ENCODE peak calls at places on chromosomes 6 and 20, in seven cellular contexts. One of them, this sample, is unnamed.

GRCh38 chr6:53300656-53301551 is 47.8 kb downstream of the ELOVL5 start:
- DNase-seq in Caco-2: no peak
- DNase-seq in SJSA1: no peak
- DNase-seq in right cardiac atrium: peak; percentile 56
- DNase-seq in naive thymus-derived CD4-positive, alpha-beta T cell: no peak
- DNase-seq in CD8-positive, alpha-beta T cell: no peak
- DNase-seq in tibial nerve: no peak
- DNase-seq in this sample: no peak

GRCh38 chr20:36572701-36573102 is 695 bp upstream of the TGIF2 start:
- DNase-seq in Caco-2: no peak
- DNase-seq in right cardiac atrium: no peak
- DNase-seq in tibial nerve: no peak
- DNase-seq in CD8-positive, alpha-beta T cell: peak; percentile 41
- DNase-seq in SJSA1: no peak
- DNase-seq in naive thymus-derived CD4-positive, alpha-beta T cell: peak; percentile 74
- DNase-seq in this sample: peak; percentile 48

GRCh38 chr6:36126121-36126520 is 4.2 kb upstream of the MAPK13 start:
- DNase-seq in CD8-positive, alpha-beta T cell: no peak
- DNase-seq in SJSA1: no peak
- DNase-seq in Caco-2: no peak
- DNase-seq in tibial nerve: no peak
- DNase-seq in naive thymus-derived CD4-positive, alpha-beta T cell: no peak
- DNase-seq in right cardiac atrium: no peak
- DNase-seq in this sample: no peak

GRCh38 chr6:125294925-125295324 is 6.8 kb downstream of the HDDC2 start:
- DNase-seq in right cardiac atrium: peak; percentile 52
- DNase-seq in CD8-positive, alpha-beta T cell: no peak
- DNase-seq in naive thymus-derived CD4-positive, alpha-beta T cell: no peak
- DNase-seq in SJSA1: no peak
- DNase-seq in Caco-2: no peak
- DNase-seq in tibial nerve: no peak
- DNase-seq in this sample: no peak

GRCh38 chr6:130366011-130366963 is at the start of gene TMEM200A:
- DNase-seq in naive thymus-derived CD4-positive, alpha-beta T cell: no peak
- DNase-seq in SJSA1: peak; percentile 44
- DNase-seq in right cardiac atrium: peak; percentile 59
- DNase-seq in Caco-2: peak; percentile 70
- DNase-seq in CD8-positive, alpha-beta T cell: no peak
- DNase-seq in tibial nerve: no peak
- DNase-seq in this sample: peak; percentile 67

GRCh38 chr6:98787961-98788360 is 46.4 kb upstream of the POU3F2 start:
- DNase-seq in CD8-positive, alpha-beta T cell: no peak
- DNase-seq in tibial nerve: no peak
- DNase-seq in right cardiac atrium: no peak
- DNase-seq in SJSA1: no peak
- DNase-seq in Caco-2: no peak
- DNase-seq in naive thymus-derived CD4-positive, alpha-beta T cell: no peak
- DNase-seq in this sample: peak; percentile 13

GRCh38 chr20:53826090-53826489 is 232.5 kb upstream of the ZNF217 start:
- DNase-seq in CD8-positive, alpha-beta T cell: no peak
- DNase-seq in naive thymus-derived CD4-positive, alpha-beta T cell: no peak
- DNase-seq in SJSA1: no peak
- DNase-seq in tibial nerve: no peak
- DNase-seq in Caco-2: no peak
- DNase-seq in right cardiac atrium: no peak
- DNase-seq in this sample: no peak

GRCh38 chr6:122652431-122652830 is 42.2 kb downstream of the PKIB start:
- DNase-seq in right cardiac atrium: no peak
- DNase-seq in tibial nerve: no peak
- DNase-seq in naive thymus-derived CD4-positive, alpha-beta T cell: no peak
- DNase-seq in Caco-2: no peak
- DNase-seq in CD8-positive, alpha-beta T cell: no peak
- DNase-seq in SJSA1: no peak
- DNase-seq in this sample: no peak

GRCh38 chr20:37911838-37912273 is 8.9 kb downstream of the VSTM2L start:
- DNase-seq in tibial nerve: no peak
- DNase-seq in SJSA1: no peak
- DNase-seq in right cardiac atrium: peak; percentile 81
- DNase-seq in CD8-positive, alpha-beta T cell: no peak
- DNase-seq in naive thymus-derived CD4-positive, alpha-beta T cell: no peak
- DNase-seq in Caco-2: peak; percentile 49
- DNase-seq in this sample: peak; percentile 76

GRCh38 chr6:31729979-31730630 is 1.0 kb upstream of the DDAH2 start:
- DNase-seq in CD8-positive, alpha-beta T cell: no peak
- DNase-seq in SJSA1: peak; percentile 94
- DNase-seq in right cardiac atrium: peak; percentile 98
- DNase-seq in Caco-2: peak; percentile 87
- DNase-seq in tibial nerve: peak; percentile 92
- DNase-seq in naive thymus-derived CD4-positive, alpha-beta T cell: peak; percentile 60
- DNase-seq in this sample: peak; percentile 92

GRCh38 chr6:15082708-15083107 is 163.2 kb upstream of the JARID2 start:
- DNase-seq in naive thymus-derived CD4-positive, alpha-beta T cell: no peak
- DNase-seq in Caco-2: no peak
- DNase-seq in CD8-positive, alpha-beta T cell: no peak
- DNase-seq in SJSA1: no peak
- DNase-seq in tibial nerve: no peak
- DNase-seq in right cardiac atrium: no peak
- DNase-seq in this sample: no peak

GRCh38 chr6:39880521-39881048 is 53.7 kb downstream of the MOCS1 start:
- DNase-seq in CD8-positive, alpha-beta T cell: no peak
- DNase-seq in naive thymus-derived CD4-positive, alpha-beta T cell: no peak
- DNase-seq in SJSA1: no peak
- DNase-seq in Caco-2: no peak
- DNase-seq in right cardiac atrium: no peak
- DNase-seq in tibial nerve: no peak
- DNase-seq in this sample: no peak

GRCh38 chr20:60037120-60037499 is 78.9 kb downstream of the CDH26 start:
- DNase-seq in CD8-positive, alpha-beta T cell: no peak
- DNase-seq in right cardiac atrium: no peak
- DNase-seq in tibial nerve: no peak
- DNase-seq in SJSA1: peak; percentile 41
- DNase-seq in naive thymus-derived CD4-positive, alpha-beta T cell: no peak
- DNase-seq in Caco-2: no peak
- DNase-seq in this sample: no peak

GRCh38 chr20:47146703-47147102 is 209.8 kb downstream of the ZMYND8 start:
- DNase-seq in tibial nerve: no peak
- DNase-seq in SJSA1: peak; percentile 80
- DNase-seq in naive thymus-derived CD4-positive, alpha-beta T cell: no peak
- DNase-seq in CD8-positive, alpha-beta T cell: no peak
- DNase-seq in Caco-2: peak; percentile 71
- DNase-seq in right cardiac atrium: no peak
- DNase-seq in this sample: no peak

GRCh38 chr6:107652526-107653182 is 162.7 kb downstream of the SOBP start:
- DNase-seq in right cardiac atrium: no peak
- DNase-seq in Caco-2: no peak
- DNase-seq in SJSA1: peak; percentile 18
- DNase-seq in CD8-positive, alpha-beta T cell: no peak
- DNase-seq in tibial nerve: no peak
- DNase-seq in naive thymus-derived CD4-positive, alpha-beta T cell: no peak
- DNase-seq in this sample: no peak

GRCh38 chr20:3661060-3661820 is 2.0 kb downstream of the GFRA4 start:
- DNase-seq in SJSA1: no peak
- DNase-seq in CD8-positive, alpha-beta T cell: no peak
- DNase-seq in naive thymus-derived CD4-positive, alpha-beta T cell: no peak
- DNase-seq in tibial nerve: no peak
- DNase-seq in Caco-2: no peak
- DNase-seq in right cardiac atrium: peak; percentile 44
- DNase-seq in this sample: no peak

GRCh38 chr20:59756241-59756640 is 151.9 kb downstream of the PHACTR3 start:
- DNase-seq in naive thymus-derived CD4-positive, alpha-beta T cell: no peak
- DNase-seq in Caco-2: no peak
- DNase-seq in SJSA1: no peak
- DNase-seq in right cardiac atrium: no peak
- DNase-seq in tibial nerve: no peak
- DNase-seq in CD8-positive, alpha-beta T cell: no peak
- DNase-seq in this sample: no peak

GRCh38 chr20:44747166-44748004 is 1.7 kb downstream of the KCNK15 start:
- DNase-seq in SJSA1: peak; percentile 47
- DNase-seq in CD8-positive, alpha-beta T cell: peak; percentile 23
- DNase-seq in naive thymus-derived CD4-positive, alpha-beta T cell: peak; percentile 38
- DNase-seq in tibial nerve: peak; percentile 62
- DNase-seq in right cardiac atrium: peak; percentile 91
- DNase-seq in Caco-2: peak; percentile 96
- DNase-seq in this sample: peak; percentile 68

GRCh38 chr6:119328866-119329806 is 20.4 kb downstream of the MAN1A1 start:
- DNase-seq in right cardiac atrium: no peak
- DNase-seq in Caco-2: no peak
- DNase-seq in SJSA1: no peak
- DNase-seq in tibial nerve: no peak
- DNase-seq in naive thymus-derived CD4-positive, alpha-beta T cell: no peak
- DNase-seq in CD8-positive, alpha-beta T cell: no peak
- DNase-seq in this sample: no peak

GRCh38 chr6:26065952-26066380 is 21.3 kb upstream of the HFE start:
- DNase-seq in CD8-positive, alpha-beta T cell: no peak
- DNase-seq in naive thymus-derived CD4-positive, alpha-beta T cell: peak; percentile 71
- DNase-seq in Caco-2: peak; percentile 83
- DNase-seq in SJSA1: peak; percentile 64
- DNase-seq in right cardiac atrium: peak; percentile 71
- DNase-seq in tibial nerve: no peak
- DNase-seq in this sample: peak; percentile 74

GRCh38 chr20:38969708-38970107 is 7.6 kb downstream of the DHX35 start:
- DNase-seq in tibial nerve: no peak
- DNase-seq in right cardiac atrium: no peak
- DNase-seq in Caco-2: peak; percentile 34
- DNase-seq in naive thymus-derived CD4-positive, alpha-beta T cell: no peak
- DNase-seq in SJSA1: no peak
- DNase-seq in CD8-positive, alpha-beta T cell: no peak
- DNase-seq in this sample: no peak

GRCh38 chr6:46491789-46492547 is 719 bp upstream of the RCAN2 start:
- DNase-seq in naive thymus-derived CD4-positive, alpha-beta T cell: no peak
- DNase-seq in tibial nerve: peak; percentile 23
- DNase-seq in CD8-positive, alpha-beta T cell: no peak
- DNase-seq in Caco-2: peak; percentile 23
- DNase-seq in right cardiac atrium: peak; percentile 87
- DNase-seq in SJSA1: peak; percentile 81
- DNase-seq in this sample: peak; percentile 36

GRCh38 chr20:61857414-61857775 is 208.3 kb downstream of the TAF4 start:
- DNase-seq in Caco-2: no peak
- DNase-seq in naive thymus-derived CD4-positive, alpha-beta T cell: no peak
- DNase-seq in SJSA1: no peak
- DNase-seq in tibial nerve: no peak
- DNase-seq in CD8-positive, alpha-beta T cell: no peak
- DNase-seq in right cardiac atrium: peak; percentile 24
- DNase-seq in this sample: no peak
- H3K27me3 ChIP-seq in Caco-2: no peaks in the 10 kb centered on the region
- H3K27me3 ChIP-seq in naive thymus-derived CD4-positive, alpha-beta T cell: no peaks in the 10 kb centered on the region
- H3K27me3 ChIP-seq in SJSA1: peaks cover 4% of the 10 kb centered on the region
- H3K27me3 ChIP-seq in tibial nerve: no peaks in the 10 kb centered on the region
- H3K27me3 ChIP-seq in CD8-positive, alpha-beta T cell: no peaks in the 10 kb centered on the region
- H3K27me3 ChIP-seq in right cardiac atrium: no peaks in the 10 kb centered on the region
- H3K27me3 ChIP-seq in this sample: no peaks in the 10 kb centered on the region

GRCh38 chr6:43124481-43124880 is 46.6 kb upstream of the SRF start:
- DNase-seq in SJSA1: no peak
- DNase-seq in tibial nerve: no peak
- DNase-seq in Caco-2: no peak
- DNase-seq in naive thymus-derived CD4-positive, alpha-beta T cell: no peak
- DNase-seq in right cardiac atrium: no peak
- DNase-seq in CD8-positive, alpha-beta T cell: no peak
- DNase-seq in this sample: no peak

GRCh38 chr6:43125119-43125518 is 46.0 kb upstream of the SRF start:
- DNase-seq in right cardiac atrium: no peak
- DNase-seq in SJSA1: no peak
- DNase-seq in Caco-2: no peak
- DNase-seq in naive thymus-derived CD4-positive, alpha-beta T cell: no peak
- DNase-seq in tibial nerve: no peak
- DNase-seq in CD8-positive, alpha-beta T cell: no peak
- DNase-seq in this sample: no peak

GRCh38 chr6:43125555-43125954 is 45.5 kb upstream of the SRF start:
- DNase-seq in right cardiac atrium: no peak
- DNase-seq in Caco-2: no peak
- DNase-seq in SJSA1: no peak
- DNase-seq in tibial nerve: no peak
- DNase-seq in CD8-positive, alpha-beta T cell: no peak
- DNase-seq in naive thymus-derived CD4-positive, alpha-beta T cell: no peak
- DNase-seq in this sample: no peak

GRCh38 chr6:43122146-43122545 is 46.0 kb downstream of the PTK7 start:
- DNase-seq in right cardiac atrium: no peak
- DNase-seq in CD8-positive, alpha-beta T cell: no peak
- DNase-seq in SJSA1: no peak
- DNase-seq in naive thymus-derived CD4-positive, alpha-beta T cell: no peak
- DNase-seq in tibial nerve: no peak
- DNase-seq in Caco-2: no peak
- DNase-seq in this sample: no peak

GRCh38 chr6:43123691-43124314 is 47.3 kb upstream of the SRF start:
- DNase-seq in CD8-positive, alpha-beta T cell: no peak
- DNase-seq in right cardiac atrium: peak; percentile 67
- DNase-seq in naive thymus-derived CD4-positive, alpha-beta T cell: no peak
- DNase-seq in SJSA1: no peak
- DNase-seq in Caco-2: no peak
- DNase-seq in tibial nerve: no peak
- DNase-seq in this sample: no peak
- H3K4me1 ChIP-seq in CD8-positive, alpha-beta T cell: no peaks in the 10 kb centered on the region
- H3K4me1 ChIP-seq in right cardiac atrium: peaks cover 6% of the 10 kb centered on the region
- H3K4me1 ChIP-seq in naive thymus-derived CD4-positive, alpha-beta T cell: no peaks in the 10 kb centered on the region
- H3K4me1 ChIP-seq in SJSA1: peaks cover 40% of the 10 kb centered on the region
- H3K4me1 ChIP-seq in Caco-2: no peaks in the 10 kb centered on the region
- H3K4me1 ChIP-seq in tibial nerve: no peaks in the 10 kb centered on the region
- H3K4me1 ChIP-seq in this sample: no peaks in the 10 kb centered on the region

GRCh38 chr6:29926795-29927427 is 15.4 kb upstream of the HLA-A start:
- DNase-seq in Caco-2: peak; percentile 51
- DNase-seq in CD8-positive, alpha-beta T cell: peak; percentile 65
- DNase-seq in right cardiac atrium: peak; percentile 90
- DNase-seq in tibial nerve: peak; percentile 38
- DNase-seq in SJSA1: peak; percentile 62
- DNase-seq in naive thymus-derived CD4-positive, alpha-beta T cell: peak; percentile 78
- DNase-seq in this sample: no peak
- H3K4me3 ChIP-seq in Caco-2: peak overlapping the region; percentile 56
- H3K4me3 ChIP-seq in CD8-positive, alpha-beta T cell: peak overlapping the region; percentile 93
- H3K4me3 ChIP-seq in right cardiac atrium: peak overlapping the region; percentile 64
- H3K4me3 ChIP-seq in tibial nerve: peak overlapping the region; percentile 57
- H3K4me3 ChIP-seq in SJSA1: peak overlapping the region; percentile 82
- H3K4me3 ChIP-seq in naive thymus-derived CD4-positive, alpha-beta T cell: peak overlapping the region; percentile 68
- H3K4me3 ChIP-seq in this sample: peak overlapping the region; percentile 22

GRCh38 chr20:22836211-22836610 is 198.9 kb upstream of the SSTR4 start:
- DNase-seq in naive thymus-derived CD4-positive, alpha-beta T cell: no peak
- DNase-seq in CD8-positive, alpha-beta T cell: no peak
- DNase-seq in SJSA1: peak; percentile 77
- DNase-seq in tibial nerve: no peak
- DNase-seq in Caco-2: peak; percentile 33
- DNase-seq in right cardiac atrium: no peak
- DNase-seq in this sample: no peak

GRCh38 chr20:22834651-22835256 is 200.4 kb upstream of the SSTR4 start:
- DNase-seq in Caco-2: no peak
- DNase-seq in CD8-positive, alpha-beta T cell: no peak
- DNase-seq in tibial nerve: no peak
- DNase-seq in right cardiac atrium: no peak
- DNase-seq in SJSA1: no peak
- DNase-seq in naive thymus-derived CD4-positive, alpha-beta T cell: no peak
- DNase-seq in this sample: no peak

GRCh38 chr20:22833851-22834250 is 201.3 kb upstream of the SSTR4 start:
- DNase-seq in SJSA1: peak; percentile 41
- DNase-seq in right cardiac atrium: no peak
- DNase-seq in tibial nerve: no peak
- DNase-seq in CD8-positive, alpha-beta T cell: no peak
- DNase-seq in naive thymus-derived CD4-positive, alpha-beta T cell: no peak
- DNase-seq in Caco-2: peak; percentile 31
- DNase-seq in this sample: no peak

GRCh38 chr20:22836877-22837276 is 198.2 kb upstream of the SSTR4 start:
- DNase-seq in CD8-positive, alpha-beta T cell: no peak
- DNase-seq in naive thymus-derived CD4-positive, alpha-beta T cell: no peak
- DNase-seq in Caco-2: no peak
- DNase-seq in SJSA1: peak; percentile 37
- DNase-seq in right cardiac atrium: no peak
- DNase-seq in tibial nerve: no peak
- DNase-seq in this sample: no peak

GRCh38 chr20:22838001-22838400 is 197.1 kb upstream of the SSTR4 start:
- DNase-seq in Caco-2: no peak
- DNase-seq in naive thymus-derived CD4-positive, alpha-beta T cell: no peak
- DNase-seq in SJSA1: no peak
- DNase-seq in tibial nerve: no peak
- DNase-seq in right cardiac atrium: no peak
- DNase-seq in CD8-positive, alpha-beta T cell: no peak
- DNase-seq in this sample: no peak
- H3K27me3 ChIP-seq in Caco-2: no peaks in the 10 kb centered on the region
- H3K27me3 ChIP-seq in naive thymus-derived CD4-positive, alpha-beta T cell: no peaks in the 10 kb centered on the region
- H3K27me3 ChIP-seq in SJSA1: no peaks in the 10 kb centered on the region
- H3K27me3 ChIP-seq in tibial nerve: no peaks in the 10 kb centered on the region
- H3K27me3 ChIP-seq in right cardiac atrium: no peaks in the 10 kb centered on the region
- H3K27me3 ChIP-seq in CD8-positive, alpha-beta T cell: no peaks in the 10 kb centered on the region
- H3K27me3 ChIP-seq in this sample: no peaks in the 10 kb centered on the region